ENCODE peak calls at places on chromosomes 6 and 20, in five cellular contexts. P is brain microvascular endothelial cell, N is DND-41, J is neuronal stem cell, D is MM.1S. S is an unnamed sample. For H3K36me3, the result is how much of the 10 kb centered on the place peaks cover.

GRCh38 chr6:104943781-104944180 is 13.1 kb upstream of the LIN28B start:
- DNase-seq in D (peak), J (no peak), N (peak), P (peak), S (no peak)

GRCh38 chr20:33815671-33816070 is 4.5 kb downstream of the CHMP4B start:
- DNase-seq in N (no peak), J (no peak), D (no peak), P (no peak), S (no peak)

GRCh38 chr20:21435576-21435975 is 38.2 kb upstream of the NKX2-4 start:
- DNase-seq in J (no peak), N (no peak), P (no peak), D (no peak), S (no peak)

GRCh38 chr20:43187476-43188233 is 2.1 kb downstream of the PTPRT start:
- DNase-seq in J (peak), N (peak), D (peak), P (peak), S (peak)

GRCh38 chr6:165321555-165322145 is 12.2 kb upstream of the C6orf118 start:
- DNase-seq in P (peak), J (no peak), D (no peak), N (no peak), S (no peak)

GRCh38 chr20:45969712-45970634 is 2.0 kb downstream of the ZNF335 start:
- DNase-seq in D (peak), P (peak), N (peak), J (peak), S (peak)

GRCh38 chr6:157068691-157069228 is 254.6 kb downstream of the TMEM242 start:
- DNase-seq in J (no peak), N (no peak), P (no peak), D (peak), S (no peak)

GRCh38 chr6:32623693-32624092 is 13.5 kb upstream of the HLA-DQA1 start:
- DNase-seq in J (no peak), N (no peak), D (no peak), P (no peak), S (no peak)

GRCh38 chr6:235763-236360 is 56.4 kb upstream of the DUSP22 start:
- DNase-seq in P (peak), N (peak), D (peak), J (no peak), S (no peak)

GRCh38 chr6:120584111-120584760 is 750.0 kb downstream of the TBC1D32 start:
- DNase-seq in D (no peak), P (no peak), N (no peak), J (no peak), S (no peak)

GRCh38 chr20:50366270-50367103 is 143.7 kb upstream of the PTPN1 start:
- DNase-seq in P (peak), D (peak), N (peak), J (no peak), S (peak)

GRCh38 chr6:131694832-131695426 is 6.3 kb downstream of the OR2A4 start:
- DNase-seq in D (peak), N (peak), J (peak), P (peak), S (peak)

GRCh38 chr6:112480551-112480950 is 133.4 kb downstream of the RFPL4B start:
- DNase-seq in J (no peak), P (no peak), D (no peak), N (no peak), S (no peak)

GRCh38 chr6:167699141-167700036 is 127.3 kb upstream of the AFDN start:
- DNase-seq in J (no peak), P (peak), D (no peak), N (peak), S (peak)

GRCh38 chr6:111663232-111663631 is 57.6 kb upstream of the TRAF3IP2 start:
- DNase-seq in D (no peak), P (no peak), J (no peak), N (no peak), S (no peak)

GRCh38 chr6:164401871-164402270 is 907.5 kb downstream of the C6orf118 start:
- DNase-seq in D (no peak), J (no peak), P (no peak), N (no peak), S (no peak)

GRCh38 chr6:44228836-44229235 is 5.4 kb downstream of the SLC29A1 start:
- DNase-seq in P (no peak), D (no peak), N (no peak), J (no peak), S (no peak)

GRCh38 chr6:1605822-1606532 is 3.7 kb upstream of the FOXC1 start:
- DNase-seq in D (no peak), N (no peak), P (no peak), J (no peak), S (no peak)

GRCh38 chr20:16520154-16520553 is 53.1 kb downstream of the KIF16B start:
- DNase-seq in D (no peak), J (peak), N (no peak), P (no peak), S (no peak)
- H3K36me3 ChIP-seq in D (under half), J (under half), N (under half), P (under half), S (under half)

GRCh38 chr6:24357336-24358218 is at the start of gene DCDC2:
- DNase-seq in J (no peak), N (no peak), D (no peak), P (no peak), S (no peak)
- H3K4me3 ChIP-seq in J (no peak), N (no peak), D (no peak), P (peak), S (no peak)

GRCh38 chr6:152980656-152981055 is 2.2 kb downstream of the FBXO5 start:
- DNase-seq in P (no peak), N (no peak), D (no peak), J (no peak), S (no peak)

GRCh38 chr6:152981989-152982767 is 663 bp downstream of the FBXO5 start:
- DNase-seq in D (no peak), P (no peak), N (peak), J (no peak), S (peak)

GRCh38 chr6:152982768-152983636 is at the start of gene FBXO5:
- DNase-seq in D (peak), J (peak), N (peak), P (peak), S (peak)

GRCh38 chr6:152979116-152979515 is 3.7 kb downstream of the FBXO5 start:
- DNase-seq in P (no peak), J (no peak), N (no peak), D (no peak), S (no peak)

GRCh38 chr6:152981219-152981618 is 1.6 kb downstream of the FBXO5 start:
- DNase-seq in P (no peak), N (no peak), D (no peak), J (no peak), S (no peak)
- H3K36me3 ChIP-seq in P (under half), N (half or more), D (under half), J (under half), S (half or more)

GRCh38 chr6:161508341-161508740 is 234.5 kb upstream of the AGPAT4 start:
- DNase-seq in D (no peak), J (no peak), P (no peak), N (no peak), S (no peak)

GRCh38 chr6:161507375-161507774 is 233.5 kb upstream of the AGPAT4 start:
- DNase-seq in D (no peak), N (no peak), P (no peak), J (no peak), S (no peak)

DNA sequence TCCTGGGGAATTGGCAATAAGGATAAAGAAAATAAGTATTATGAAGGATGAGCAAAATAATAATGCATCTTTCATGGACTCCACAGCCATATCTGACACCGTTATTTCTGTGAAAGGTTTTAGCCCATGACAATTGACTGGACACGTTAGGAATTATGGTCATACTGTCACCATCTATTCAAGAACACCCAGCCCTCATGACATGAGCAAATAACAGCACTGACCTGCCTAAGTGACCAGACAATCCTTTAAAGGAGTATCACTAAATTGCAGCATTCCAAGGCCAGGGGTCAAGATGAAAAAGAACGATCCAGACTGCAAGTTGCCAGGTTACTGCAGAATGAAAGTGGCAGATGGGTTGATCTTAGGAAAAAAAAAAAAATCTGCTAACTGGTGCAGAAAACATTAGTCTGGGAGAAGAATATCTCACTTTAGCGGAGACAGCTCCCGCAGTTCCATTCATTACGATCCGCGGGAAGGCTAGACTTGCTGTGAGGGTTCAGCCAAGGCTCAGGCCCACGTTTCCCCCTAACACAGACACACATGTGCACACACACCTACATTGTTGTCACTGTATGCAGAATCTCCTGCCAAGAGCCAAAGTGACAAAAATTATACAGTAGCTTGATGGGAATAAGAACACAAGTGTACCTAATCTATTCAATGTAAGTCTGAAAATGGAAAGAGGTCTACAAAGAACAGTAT is 237.7 kb upstream of the AGPAT4 start:
- DNase-seq in N (no peak), D (no peak), P (no peak), J (no peak), S (no peak)
- H3K4me3 ChIP-seq in N (no peak), D (no peak), P (no peak), J (no peak), S (no peak)

DNA sequence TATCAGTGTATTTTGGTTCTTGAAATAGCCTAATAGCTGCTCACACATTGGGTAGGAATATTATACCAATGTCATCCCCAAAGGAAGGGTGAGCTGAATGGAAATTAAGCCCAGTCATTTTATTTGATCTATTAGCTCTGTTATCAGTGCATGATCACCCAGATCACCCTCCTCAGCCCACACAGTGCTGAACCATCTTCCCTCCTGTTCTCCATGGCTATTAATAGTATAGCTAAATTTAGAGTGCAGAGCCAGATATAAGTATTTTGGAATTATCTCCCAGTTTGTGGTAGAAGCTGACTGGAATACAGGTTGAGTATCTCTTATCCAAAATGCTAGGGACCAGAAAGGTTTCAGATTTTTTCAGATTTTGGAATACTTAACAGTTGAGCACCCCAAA is 45.4 kb downstream of the KCTD20 start:
- DNase-seq in N (no peak), P (no peak), D (no peak), J (no peak), S (no peak)
- H3K36me3 ChIP-seq in N (half or more), P (under half), D (under half), J (under half), S (half or more)

DNA sequence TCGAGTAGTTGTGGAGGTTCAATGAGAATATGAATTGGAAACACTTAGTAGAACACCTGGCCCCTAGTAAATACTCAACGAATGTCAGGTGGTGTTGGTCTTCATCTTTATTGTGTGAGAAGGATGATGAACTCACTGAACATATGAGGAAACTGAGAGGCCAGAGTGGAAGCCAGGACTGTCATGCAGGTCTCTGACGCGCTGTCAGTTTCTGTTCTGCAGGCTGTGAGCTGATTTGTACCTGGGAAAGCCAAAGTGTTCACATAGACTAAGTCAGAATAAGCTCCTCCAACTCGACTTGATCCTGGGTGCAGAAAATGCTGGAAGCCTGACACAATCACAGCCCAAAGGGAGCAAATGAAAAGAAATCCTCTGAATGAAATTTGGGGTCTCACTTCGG is 222.2 kb downstream of the LY86 start:
- DNase-seq in J (no peak), N (no peak), D (peak), P (no peak), S (no peak)
- H3K4me3 ChIP-seq in J (no peak), N (no peak), D (peak), P (peak), S (peak)

DNA sequence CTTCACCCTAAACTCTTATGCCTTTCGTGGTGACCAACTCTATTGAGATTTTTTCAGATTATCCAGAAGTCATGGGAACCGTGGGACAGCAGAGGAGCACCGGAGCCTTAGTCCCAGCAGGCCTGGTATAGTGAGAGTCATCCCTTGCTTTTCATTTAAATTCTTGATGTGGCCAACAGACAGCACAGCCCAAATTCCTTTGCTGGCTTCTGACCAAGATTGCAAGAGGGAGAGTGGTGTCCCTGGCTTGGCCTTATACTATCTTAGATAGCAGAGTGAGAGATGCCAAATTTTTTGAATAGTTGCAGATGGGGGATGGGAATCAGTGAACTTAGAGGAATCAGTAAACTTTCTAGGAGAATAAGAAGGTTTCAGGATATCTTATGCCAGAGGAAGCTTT is 7.8 kb downstream of the STX11 start:
- DNase-seq in N (no peak), P (peak), D (no peak), J (no peak), S (peak)
- H3K36me3 ChIP-seq in N (under half), P (under half), D (under half), J (under half), S (under half)

GRCh38 chr20:31966991-31967655 is 828 bp upstream of the XKR7 start:
- DNase-seq in J (no peak), P (no peak), N (no peak), D (no peak), S (no peak)
- H3K4me3 ChIP-seq in J (peak), P (no peak), N (no peak), D (no peak), S (no peak)

DNA sequence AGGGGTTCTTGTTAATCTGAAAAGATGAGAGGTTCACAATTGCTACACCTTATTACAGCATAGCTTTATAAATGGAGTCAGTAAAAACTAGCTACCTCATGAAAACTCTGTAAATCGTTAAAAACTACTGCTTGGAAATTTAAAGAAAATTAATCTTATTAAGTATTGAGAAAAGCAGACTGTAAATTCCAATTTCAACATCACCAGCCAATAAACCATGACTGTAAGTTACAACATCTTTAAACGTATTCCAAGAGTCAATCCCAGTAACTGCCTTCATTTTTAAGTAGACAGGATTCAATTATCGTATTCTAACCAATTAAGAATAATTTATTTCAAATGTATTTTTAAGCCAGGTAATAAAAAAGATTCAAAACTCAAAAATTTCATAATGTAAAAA is 70.3 kb downstream of the ATG5 start:
- DNase-seq in N (no peak), P (no peak), J (no peak), D (no peak), S (no peak)
- H3K36me3 ChIP-seq in N (under half), P (under half), J (under half), D (under half), S (under half)

S was measured in SJSA1.